ENCODE peak calls at places on chromosome X, in seven cellular contexts. G is GM23338, L is HCT116, O is spleen, J is sigmoid colon, K is breast epithelium, V is upper lobe of left lung. C is an unnamed sample.

GRCh38 chrX:139828830-139829229 is 104.0 kb downstream of the ATP11C start:
- DNase-seq in L (no peak), J (no peak), K (no peak), G (no peak), O (no peak), V (no peak), C (no peak)

GRCh38 chrX:26613951-26614350 is 398.0 kb downstream of the MAGEB5 start:
- DNase-seq in K (no peak), G (no peak), V (no peak), L (no peak), O (no peak), J (no peak), C (no peak)

GRCh38 chrX:45751156-45751555 is 550.5 kb upstream of the DIPK2B start:
- DNase-seq in J (no peak), V (no peak), O (no peak), L (no peak), K (no peak), G (no peak), C (no peak)

GRCh38 chrX:42289492-42290385 is 366.4 kb upstream of the CASK start:
- DNase-seq in G (no peak), L (no peak), V (no peak), J (no peak), O (no peak), K (no peak), C (no peak)

GRCh38 chrX:153245288-153245731 is 66.2 kb downstream of the MAGEA1 start:
- DNase-seq in O (no peak), L (no peak), G (peak; percentile 66), K (no peak), J (no peak), V (no peak), C (no peak)

GRCh38 chrX:29858714-29859113 is 356.6 kb upstream of the MAGEB2 start:
- DNase-seq in J (no peak), K (no peak), O (no peak), V (no peak), G (no peak), L (no peak), C (no peak)

GRCh38 chrX:149881081-149881711 is at the start of gene MAGEA8:
- DNase-seq in O (no peak), V (peak; percentile 35), G (peak; percentile 54), J (no peak), K (no peak), L (no peak), C (no peak)

GRCh38 chrX:135596495-135596894 is 76.0 kb downstream of the INTS6L start:
- DNase-seq in J (no peak), G (peak; percentile 72), K (no peak), L (peak; percentile 38), V (no peak), O (peak; percentile 77), C (peak; percentile 45)

GRCh38 chrX:124725467-124725866 is 379.1 kb downstream of the SH2D1A start:
- DNase-seq in J (no peak), V (no peak), O (no peak), G (no peak), L (no peak), K (no peak), C (no peak)

GRCh38 chrX:121307441-121307840 is 260.0 kb downstream of the GLUD2 start:
- DNase-seq in G (no peak), L (no peak), V (no peak), O (no peak), J (no peak), K (no peak), C (no peak)

GRCh38 chrX:92247076-92247475 is 467.9 kb downstream of the PCDH11X start:
- DNase-seq in O (no peak), G (no peak), J (no peak), K (no peak), L (no peak), V (no peak), C (no peak)

GRCh38 chrX:152641996-152642395 is 4.3 kb downstream of the GABRQ start:
- DNase-seq in O (no peak), L (no peak), V (no peak), J (no peak), K (no peak), G (peak; percentile 60), C (no peak)

GRCh38 chrX:74550295-74550802 is 64.1 kb downstream of the RLIM start:
- DNase-seq in G (peak; percentile 79), K (peak; percentile 49), V (peak; percentile 95), O (peak; percentile 95), L (peak; percentile 51), J (peak; percentile 91), C (peak; percentile 80)

GRCh38 chrX:154693394-154693793 is 40.0 kb upstream of the CTAG2 start:
- DNase-seq in K (no peak), J (no peak), L (no peak), O (no peak), G (no peak), V (no peak), C (no peak)

GRCh38 chrX:369563-370101 is 17.1 kb downstream of the PPP2R3B start:
- DNase-seq in J (no peak), K (no peak), L (no peak), V (peak; percentile 79), G (no peak), O (peak; percentile 60), C (no peak)

GRCh38 chrX:39654183-39654925 is 443.4 kb downstream of the BCOR start:
- DNase-seq in G (peak; percentile 46), O (no peak), L (no peak), V (no peak), J (no peak), K (no peak), C (no peak)

GRCh38 chrX:127558811-127559210 is 493.4 kb downstream of the ACTRT1 start:
- DNase-seq in O (no peak), G (no peak), L (no peak), J (no peak), K (no peak), V (no peak), C (no peak)

GRCh38 chrX:132821974-132822633 is 136.3 kb downstream of the HS6ST2 start:
- DNase-seq in V (no peak), O (no peak), J (no peak), G (no peak), K (no peak), L (no peak), C (no peak)

GRCh38 chrX:85685843-85686242 is 306.4 kb upstream of the POF1B start:
- DNase-seq in V (no peak), L (no peak), K (no peak), G (no peak), O (peak; percentile 11), J (no peak), C (no peak)

GRCh38 chrX:39577976-39578962 is 519.5 kb downstream of the BCOR start:
- DNase-seq in L (no peak), J (no peak), K (no peak), O (peak; percentile 78), V (no peak), G (no peak), C (no peak)

GRCh38 chrX:39869846-39870601 is 227.7 kb downstream of the BCOR start:
- DNase-seq in J (no peak), V (no peak), G (no peak), K (no peak), L (no peak), O (no peak), C (no peak)

GRCh38 chrX:120463241-120463640 is 5.9 kb downstream of the LAMP2 start:
- DNase-seq in V (no peak), G (no peak), L (no peak), O (no peak), J (no peak), K (no peak), C (no peak)

GRCh38 chrX:124328765-124329164 is 3.7 kb upstream of the TEX13D start:
- DNase-seq in O (no peak), V (no peak), J (no peak), K (no peak), L (no peak), G (no peak), C (no peak)

GRCh38 chrX:18039023-18039422 is 177.9 kb upstream of the RAI2 start:
- DNase-seq in J (no peak), G (no peak), O (no peak), L (no peak), K (no peak), V (no peak), C (no peak)
- H3K4me3 ChIP-seq in J (no peak overlapping the region), G (no peak overlapping the region), O (no peak overlapping the region), L (no peak overlapping the region), K (no peak overlapping the region), V (no peak overlapping the region), C (no peak overlapping the region)

DNA sequence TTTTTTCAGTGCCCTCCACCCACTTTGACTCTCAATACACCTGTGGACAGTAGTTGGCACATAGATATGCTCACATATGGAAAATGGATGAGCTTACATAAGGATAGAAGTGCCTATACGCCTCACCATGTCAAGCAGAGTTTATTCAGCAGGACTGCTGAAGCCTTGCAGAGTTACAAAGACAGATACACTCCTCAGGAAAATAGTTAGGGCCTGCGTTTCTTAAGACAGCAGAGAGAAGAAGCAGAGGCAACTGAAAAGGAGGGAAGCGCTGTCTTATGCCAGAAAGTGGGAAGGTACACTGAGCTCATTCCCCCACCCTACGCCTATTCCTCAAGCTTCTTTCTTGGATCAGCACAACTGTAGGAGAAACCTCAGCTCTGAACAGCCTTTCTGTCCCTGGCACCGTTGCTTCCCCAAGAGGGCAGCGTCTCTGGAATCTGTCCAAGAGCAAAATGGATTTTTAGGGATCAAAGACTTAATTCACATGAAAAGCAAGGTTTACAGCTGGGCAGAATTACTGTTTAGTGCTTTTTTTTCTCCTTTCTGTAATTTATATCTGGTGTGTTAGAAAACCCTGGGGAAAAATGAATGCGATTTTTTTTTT is 37.3 kb upstream of the MBTPS2 start:
- DNase-seq in K (no peak), L (no peak), V (no peak), J (no peak), O (no peak), G (no peak), C (no peak)
- TF ChIP-seq POLR2AphosphoS5 in K (no peak), L (no peak), V (no peak), J (peak; percentile 72), O (no peak), G (no peak), C (no peak)

DNA sequence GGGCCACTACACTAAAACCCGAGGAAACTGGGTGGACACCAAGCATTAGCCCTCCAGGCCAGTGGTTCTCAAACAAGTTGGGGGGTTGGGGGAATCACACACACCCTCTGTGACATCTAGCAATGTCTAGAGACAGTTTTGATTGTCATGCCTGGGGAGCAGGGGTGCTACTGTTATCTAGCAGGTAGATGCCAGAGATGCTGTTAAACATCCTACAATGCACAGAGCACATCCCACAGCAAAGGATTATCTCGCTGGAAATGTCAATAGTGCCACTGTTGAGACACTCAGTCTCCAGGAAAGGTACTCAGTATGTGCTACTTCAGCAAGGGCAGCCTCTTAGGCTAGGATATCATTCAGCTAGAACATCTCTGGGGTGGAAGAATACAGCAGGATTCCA is 1.3 kb downstream of the SMC1A start:
- DNase-seq in J (no peak), L (no peak), G (no peak), V (no peak), K (no peak), O (no peak), C (no peak)
- H3K4me3 ChIP-seq in J (no peak overlapping the region), L (peak overlapping the region; percentile 73), G (peak overlapping the region; percentile 82), V (no peak overlapping the region), K (no peak overlapping the region), O (peak overlapping the region; percentile 65), C (peak overlapping the region; percentile 57)

DNA sequence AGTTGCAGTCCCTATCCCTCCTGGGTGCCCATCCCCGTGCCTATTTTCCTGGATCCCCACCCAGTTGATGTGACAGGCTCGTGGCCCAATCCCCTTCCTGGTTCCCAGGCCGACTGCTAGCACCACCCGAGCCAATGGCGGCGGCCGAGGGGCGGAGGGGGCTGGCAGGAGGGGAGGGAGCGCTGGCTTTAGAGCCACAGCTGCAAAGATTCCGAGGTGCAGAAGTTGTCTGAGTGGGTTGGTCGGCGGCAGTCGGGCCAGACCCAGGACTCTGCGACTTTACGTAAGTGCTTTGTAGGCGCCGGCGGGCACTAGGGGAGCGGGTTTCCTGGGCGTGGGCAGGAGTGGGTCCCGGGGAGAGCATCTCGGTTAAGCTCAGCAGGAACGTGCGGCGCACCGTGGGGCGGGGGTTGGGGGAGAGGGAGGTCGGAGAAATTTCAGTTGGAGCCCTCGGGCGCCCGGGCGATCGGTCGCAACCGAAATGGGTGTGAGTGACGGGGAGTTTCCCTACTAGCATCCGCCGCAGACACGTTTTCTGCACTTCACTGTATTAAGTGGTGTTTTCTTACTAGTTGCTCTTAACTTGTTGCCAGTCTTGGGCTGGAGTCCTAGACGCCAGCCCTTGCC is at the start of gene PLS3:
- DNase-seq in L (peak; percentile 77), G (peak; percentile 87), O (peak; percentile 86), K (peak; percentile 73), V (peak; percentile 91), J (peak; percentile 92), C (no peak)
- TF ChIP-seq POLR2AphosphoS5 in L (peak; percentile 62), G (peak; percentile 75), O (peak; percentile 87), K (peak; percentile 58), V (peak; percentile 40), J (peak; percentile 90), C (no peak)

C was measured in HL-60.